ENCODE peak calls at places on chromosomes 4 and X, in five cellular contexts. One of them, this sample, is unnamed.

GRCh38 chr4:113145519-113146291 is 96.3 kb downstream of the ANK2 start:
- DNase-seq in heart left ventricle: peak; percentile 60
- DNase-seq in hepatocyte: no peak
- DNase-seq in spleen: no peak
- DNase-seq in effector memory CD4-positive, alpha-beta T cell: no peak
- DNase-seq in this sample: no peak

GRCh38 chr4:110869114-110869513 is 246.2 kb upstream of the PITX2 start:
- DNase-seq in heart left ventricle: no peak
- DNase-seq in hepatocyte: no peak
- DNase-seq in spleen: no peak
- DNase-seq in effector memory CD4-positive, alpha-beta T cell: no peak
- DNase-seq in this sample: no peak

GRCh38 chr4:90127223-90127705 is at the start of gene CCSER1:
- DNase-seq in heart left ventricle: peak; percentile 81
- DNase-seq in hepatocyte: peak; percentile 91
- DNase-seq in spleen: peak; percentile 95
- DNase-seq in effector memory CD4-positive, alpha-beta T cell: peak; percentile 11
- DNase-seq in this sample: peak; percentile 84

GRCh38 chrX:71997320-71997719 is 86.7 kb downstream of the NHSL2 start:
- DNase-seq in heart left ventricle: no peak
- DNase-seq in hepatocyte: no peak
- DNase-seq in spleen: no peak
- DNase-seq in effector memory CD4-positive, alpha-beta T cell: no peak
- DNase-seq in this sample: no peak

GRCh38 chr4:77560170-77560569 is 45.5 kb upstream of the CXCL13 start:
- DNase-seq in heart left ventricle: no peak
- DNase-seq in hepatocyte: peak; percentile 23
- DNase-seq in spleen: no peak
- DNase-seq in effector memory CD4-positive, alpha-beta T cell: no peak
- DNase-seq in this sample: no peak

GRCh38 chr4:72319596-72319995 is 249.4 kb downstream of the ADAMTS3 start:
- DNase-seq in heart left ventricle: no peak
- DNase-seq in hepatocyte: no peak
- DNase-seq in spleen: no peak
- DNase-seq in effector memory CD4-positive, alpha-beta T cell: no peak
- DNase-seq in this sample: no peak

GRCh38 chrX:150966235-150966634 is 16.9 kb upstream of the HMGB3 start:
- DNase-seq in heart left ventricle: no peak
- DNase-seq in hepatocyte: no peak
- DNase-seq in spleen: no peak
- DNase-seq in effector memory CD4-positive, alpha-beta T cell: no peak
- DNase-seq in this sample: no peak

GRCh38 chr4:179867300-179867878 is 2375.8 kb upstream of the TENM3 start:
- DNase-seq in heart left ventricle: no peak
- DNase-seq in hepatocyte: peak; percentile 81
- DNase-seq in spleen: no peak
- DNase-seq in effector memory CD4-positive, alpha-beta T cell: no peak
- DNase-seq in this sample: peak; percentile 67

GRCh38 chrX:117840645-117841044 is 276.0 kb downstream of the KLHL13 start:
- DNase-seq in heart left ventricle: no peak
- DNase-seq in hepatocyte: no peak
- DNase-seq in spleen: no peak
- DNase-seq in effector memory CD4-positive, alpha-beta T cell: no peak
- DNase-seq in this sample: no peak

GRCh38 chrX:13719192-13719856 is 15.1 kb downstream of the TRAPPC2 start:
- DNase-seq in heart left ventricle: no peak
- DNase-seq in hepatocyte: no peak
- DNase-seq in spleen: no peak
- DNase-seq in effector memory CD4-positive, alpha-beta T cell: no peak
- DNase-seq in this sample: no peak

GRCh38 chr4:184649971-184650855 is 675 bp downstream of the PRIMPOL start:
- DNase-seq in heart left ventricle: no peak
- DNase-seq in hepatocyte: peak; percentile 44
- DNase-seq in spleen: no peak
- DNase-seq in effector memory CD4-positive, alpha-beta T cell: no peak
- DNase-seq in this sample: peak; percentile 24

GRCh38 chr4:2402053-2402452 is 16.4 kb downstream of the ZFYVE28 start:
- DNase-seq in heart left ventricle: peak; percentile 76
- DNase-seq in hepatocyte: peak; percentile 90
- DNase-seq in spleen: no peak
- DNase-seq in effector memory CD4-positive, alpha-beta T cell: no peak
- DNase-seq in this sample: peak; percentile 84

GRCh38 chr4:110207233-110207632 is 8.8 kb upstream of the ELOVL6 start:
- DNase-seq in heart left ventricle: no peak
- DNase-seq in hepatocyte: no peak
- DNase-seq in spleen: no peak
- DNase-seq in effector memory CD4-positive, alpha-beta T cell: no peak
- DNase-seq in this sample: no peak

GRCh38 chr4:61532324-61532723 is 332.2 kb downstream of the ADGRL3 start:
- DNase-seq in heart left ventricle: peak; percentile 21
- DNase-seq in hepatocyte: no peak
- DNase-seq in spleen: no peak
- DNase-seq in effector memory CD4-positive, alpha-beta T cell: no peak
- DNase-seq in this sample: no peak

GRCh38 chrX:47129879-47130358 is 14.6 kb downstream of the NDUFB11 start:
- DNase-seq in heart left ventricle: no peak
- DNase-seq in hepatocyte: no peak
- DNase-seq in spleen: no peak
- DNase-seq in effector memory CD4-positive, alpha-beta T cell: no peak
- DNase-seq in this sample: no peak

GRCh38 chrX:29662101-29662500 is 553.3 kb upstream of the MAGEB2 start:
- DNase-seq in heart left ventricle: no peak
- DNase-seq in hepatocyte: peak; percentile 8
- DNase-seq in spleen: no peak
- DNase-seq in effector memory CD4-positive, alpha-beta T cell: no peak
- DNase-seq in this sample: no peak

GRCh38 chrX:34197946-34198345 is 65.8 kb upstream of the FAM47A start:
- DNase-seq in heart left ventricle: no peak
- DNase-seq in hepatocyte: peak; percentile 30
- DNase-seq in spleen: no peak
- DNase-seq in effector memory CD4-positive, alpha-beta T cell: no peak
- DNase-seq in this sample: no peak

GRCh38 chr4:91488946-91489345 is 814.8 kb upstream of the GRID2 start:
- DNase-seq in heart left ventricle: no peak
- DNase-seq in hepatocyte: no peak
- DNase-seq in spleen: no peak
- DNase-seq in effector memory CD4-positive, alpha-beta T cell: no peak
- DNase-seq in this sample: no peak

GRCh38 chr4:152045781-152046571 is 285.2 kb upstream of the GATB start:
- DNase-seq in heart left ventricle: no peak
- DNase-seq in hepatocyte: peak; percentile 86
- DNase-seq in spleen: no peak
- DNase-seq in effector memory CD4-positive, alpha-beta T cell: no peak
- DNase-seq in this sample: peak; percentile 65

GRCh38 chr4:46425775-46426400 is 36.0 kb upstream of the GABRA2 start:
- DNase-seq in heart left ventricle: no peak
- DNase-seq in hepatocyte: no peak
- DNase-seq in spleen: no peak
- DNase-seq in effector memory CD4-positive, alpha-beta T cell: no peak
- DNase-seq in this sample: no peak

GRCh38 chr4:9841072-9841471 is 59.6 kb downstream of the DRD5 start:
- DNase-seq in heart left ventricle: no peak
- DNase-seq in hepatocyte: no peak
- DNase-seq in spleen: no peak
- DNase-seq in effector memory CD4-positive, alpha-beta T cell: no peak
- DNase-seq in this sample: no peak

GRCh38 chr4:144645621-144646522 is at the start of gene HHIP:
- DNase-seq in heart left ventricle: peak; percentile 30
- DNase-seq in hepatocyte: peak; percentile 78
- DNase-seq in spleen: no peak
- DNase-seq in effector memory CD4-positive, alpha-beta T cell: no peak
- DNase-seq in this sample: peak; percentile 79

GRCh38 chr4:123986268-123986798 is 589.7 kb downstream of the SPRY1 start:
- DNase-seq in heart left ventricle: peak; percentile 81
- DNase-seq in hepatocyte: no peak
- DNase-seq in spleen: no peak
- DNase-seq in effector memory CD4-positive, alpha-beta T cell: no peak
- DNase-seq in this sample: peak; percentile 7

GRCh38 chrX:48896611-48897011 is 957 bp downstream of the TIMM17B start:
- DNase-seq in heart left ventricle: no peak
- DNase-seq in hepatocyte: no peak
- DNase-seq in spleen: peak; percentile 58
- DNase-seq in effector memory CD4-positive, alpha-beta T cell: no peak
- DNase-seq in this sample: no peak

GRCh38 chr4:13313856-13314255 is 170.3 kb downstream of the RAB28 start:
- DNase-seq in heart left ventricle: no peak
- DNase-seq in hepatocyte: no peak
- DNase-seq in spleen: no peak
- DNase-seq in effector memory CD4-positive, alpha-beta T cell: no peak
- DNase-seq in this sample: no peak

GRCh38 chr4:168666531-168666930 is 169.7 kb downstream of the PALLD start:
- DNase-seq in heart left ventricle: no peak
- DNase-seq in hepatocyte: no peak
- DNase-seq in spleen: no peak
- DNase-seq in effector memory CD4-positive, alpha-beta T cell: no peak
- DNase-seq in this sample: no peak

GRCh38 chr4:124028172-124028571 is 631.6 kb downstream of the SPRY1 start:
- DNase-seq in heart left ventricle: no peak
- DNase-seq in hepatocyte: peak; percentile 12
- DNase-seq in spleen: no peak
- DNase-seq in effector memory CD4-positive, alpha-beta T cell: no peak
- DNase-seq in this sample: no peak

GRCh38 chrX:10041383-10041782 is 74.2 kb downstream of the CLDN34 start:
- DNase-seq in heart left ventricle: no peak
- DNase-seq in hepatocyte: no peak
- DNase-seq in spleen: no peak
- DNase-seq in effector memory CD4-positive, alpha-beta T cell: no peak
- DNase-seq in this sample: no peak

GRCh38 chrX:150692837-150693781 is at the start of gene MTMR1:
- DNase-seq in heart left ventricle: peak; percentile 49
- DNase-seq in hepatocyte: peak; percentile 65
- DNase-seq in spleen: peak; percentile 89
- DNase-seq in effector memory CD4-positive, alpha-beta T cell: peak; percentile 38
- DNase-seq in this sample: peak; percentile 46

GRCh38 chr4:24475756-24476155 is 108.6 kb downstream of the DHX15 start:
- DNase-seq in heart left ventricle: no peak
- DNase-seq in hepatocyte: no peak
- DNase-seq in spleen: no peak
- DNase-seq in effector memory CD4-positive, alpha-beta T cell: no peak
- DNase-seq in this sample: no peak

GRCh38 chrX:123084797-123085196 is 99.3 kb upstream of the GRIA3 start:
- DNase-seq in heart left ventricle: no peak
- DNase-seq in hepatocyte: no peak
- DNase-seq in spleen: no peak
- DNase-seq in effector memory CD4-positive, alpha-beta T cell: no peak
- DNase-seq in this sample: no peak

GRCh38 chrX:153455571-153455970 is 9.7 kb upstream of the TREX2 start:
- DNase-seq in heart left ventricle: peak; percentile 12
- DNase-seq in hepatocyte: no peak
- DNase-seq in spleen: no peak
- DNase-seq in effector memory CD4-positive, alpha-beta T cell: no peak
- DNase-seq in this sample: no peak

GRCh38 chr4:181611033-181611711 is 632.0 kb upstream of the TENM3 start:
- DNase-seq in heart left ventricle: no peak
- DNase-seq in hepatocyte: no peak
- DNase-seq in spleen: no peak
- DNase-seq in effector memory CD4-positive, alpha-beta T cell: no peak
- DNase-seq in this sample: no peak

DNA sequence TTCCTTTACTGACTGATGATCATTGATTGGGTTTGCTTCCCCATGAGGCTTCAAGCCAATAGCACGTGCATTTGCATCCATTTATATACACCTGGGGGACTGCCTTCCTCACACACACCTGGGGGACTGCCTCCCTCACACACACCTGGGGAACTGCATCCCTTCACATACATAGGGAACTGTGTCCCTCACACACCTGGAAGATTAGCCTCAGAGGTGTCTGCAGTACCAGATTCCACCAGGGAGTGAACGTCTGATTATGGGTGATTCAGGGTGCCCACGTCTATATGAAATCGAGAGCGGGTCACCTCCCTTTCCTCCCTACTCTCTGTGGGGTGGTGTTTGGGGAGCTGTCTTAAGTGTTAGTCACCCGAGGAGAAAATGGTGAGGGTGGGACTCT is 16.9 kb downstream of the CD99 start:
- DNase-seq in heart left ventricle: no peak
- DNase-seq in hepatocyte: no peak
- DNase-seq in spleen: peak; percentile 34
- DNase-seq in effector memory CD4-positive, alpha-beta T cell: no peak
- DNase-seq in this sample: no peak
- H3K4me1 ChIP-seq in heart left ventricle: peaks cover 38% of the 10 kb centered on the region
- H3K4me1 ChIP-seq in hepatocyte: peaks cover 48% of the 10 kb centered on the region
- H3K4me1 ChIP-seq in spleen: peaks cover 80% of the 10 kb centered on the region
- H3K4me1 ChIP-seq in effector memory CD4-positive, alpha-beta T cell: peaks cover 54% of the 10 kb centered on the region
- H3K4me1 ChIP-seq in this sample: peaks cover 58% of the 10 kb centered on the region

GRCh38 chr4:40842318-40842717 is 92.6 kb downstream of the NSUN7 start:
- DNase-seq in heart left ventricle: peak; percentile 48
- DNase-seq in hepatocyte: no peak
- DNase-seq in spleen: no peak
- DNase-seq in effector memory CD4-positive, alpha-beta T cell: no peak
- DNase-seq in this sample: no peak

GRCh38 chr4:40845136-40845910 is 95.6 kb downstream of the NSUN7 start:
- DNase-seq in heart left ventricle: no peak
- DNase-seq in hepatocyte: no peak
- DNase-seq in spleen: no peak
- DNase-seq in effector memory CD4-positive, alpha-beta T cell: no peak
- DNase-seq in this sample: no peak

GRCh38 chr4:40842725-40843401 is 93.1 kb downstream of the NSUN7 start:
- DNase-seq in heart left ventricle: no peak
- DNase-seq in hepatocyte: no peak
- DNase-seq in spleen: no peak
- DNase-seq in effector memory CD4-positive, alpha-beta T cell: no peak
- DNase-seq in this sample: no peak

GRCh38 chr4:40843696-40844095 is 93.9 kb downstream of the NSUN7 start:
- DNase-seq in heart left ventricle: no peak
- DNase-seq in hepatocyte: no peak
- DNase-seq in spleen: no peak
- DNase-seq in effector memory CD4-positive, alpha-beta T cell: no peak
- DNase-seq in this sample: no peak

GRCh38 chr4:40844261-40844660 is 94.5 kb downstream of the NSUN7 start:
- DNase-seq in heart left ventricle: no peak
- DNase-seq in hepatocyte: no peak
- DNase-seq in spleen: no peak
- DNase-seq in effector memory CD4-positive, alpha-beta T cell: no peak
- DNase-seq in this sample: no peak
- H3K4me1 ChIP-seq in heart left ventricle: peaks cover 4% of the 10 kb centered on the region
- H3K4me1 ChIP-seq in hepatocyte: no peaks in the 10 kb centered on the region
- H3K4me1 ChIP-seq in spleen: peaks cover 14% of the 10 kb centered on the region
- H3K4me1 ChIP-seq in effector memory CD4-positive, alpha-beta T cell: no peaks in the 10 kb centered on the region
- H3K4me1 ChIP-seq in this sample: no peaks in the 10 kb centered on the region

DNA sequence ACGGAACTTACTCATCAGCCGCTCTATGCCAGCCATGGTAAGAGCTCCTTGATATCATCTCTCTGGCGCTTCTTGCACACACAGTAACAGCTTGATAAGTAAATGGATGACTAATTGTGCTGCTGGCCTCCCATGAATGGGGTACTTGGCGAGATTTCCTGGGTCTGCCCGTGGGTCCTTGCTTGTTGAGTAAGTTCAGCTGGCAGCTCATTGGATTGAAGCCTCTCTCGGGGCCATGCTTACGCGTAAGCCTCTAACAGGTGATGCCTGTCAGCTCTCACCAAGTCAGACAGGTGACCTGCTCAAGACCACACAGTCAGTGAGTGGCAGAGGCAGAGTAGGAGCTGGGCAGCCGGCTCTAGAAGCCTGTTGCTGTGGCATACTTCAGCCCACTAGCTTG is 7.7 kb downstream of the NSG1 start:
- DNase-seq in heart left ventricle: no peak
- DNase-seq in hepatocyte: no peak
- DNase-seq in spleen: no peak
- DNase-seq in effector memory CD4-positive, alpha-beta T cell: no peak
- DNase-seq in this sample: no peak
- H3K4me1 ChIP-seq in heart left ventricle: no peaks in the 10 kb centered on the region
- H3K4me1 ChIP-seq in hepatocyte: no peaks in the 10 kb centered on the region
- H3K4me1 ChIP-seq in spleen: no peaks in the 10 kb centered on the region
- H3K4me1 ChIP-seq in effector memory CD4-positive, alpha-beta T cell: no peaks in the 10 kb centered on the region
- H3K4me1 ChIP-seq in this sample: no peaks in the 10 kb centered on the region

GRCh38 chr4:41164405-41164804 is 49.9 kb downstream of the APBB2 start:
- DNase-seq in heart left ventricle: no peak
- DNase-seq in hepatocyte: no peak
- DNase-seq in spleen: no peak
- DNase-seq in effector memory CD4-positive, alpha-beta T cell: no peak
- DNase-seq in this sample: no peak
- H3K4me1 ChIP-seq in heart left ventricle: peaks cover 6% of the 10 kb centered on the region
- H3K4me1 ChIP-seq in hepatocyte: peaks cover 16% of the 10 kb centered on the region
- H3K4me1 ChIP-seq in spleen: no peaks in the 10 kb centered on the region
- H3K4me1 ChIP-seq in effector memory CD4-positive, alpha-beta T cell: no peaks in the 10 kb centered on the region
- H3K4me1 ChIP-seq in this sample: no peaks in the 10 kb centered on the region

This sample was measured in body of pancreas.